ENCODE peak calls at places on chromosomes 6 and 20, in nine cellular contexts. V is pancreas, P is neural progenitor cell, K is GM23248, O is cardiac muscle cell, E is tibial nerve, W is psoas muscle, L is ovary, Q is adrenal gland. S is an unnamed sample.

GRCh38 chr6:87124074-87124473 is 29.2 kb upstream of the CGA start:
- DNase-seq in V (no peak), P (no peak), K (no peak), O (no peak), E (no peak), W (no peak), L (no peak), Q (no peak), S (no peak)

GRCh38 chr6:151092561-151092960 is 147.2 kb upstream of the AKAP12 start:
- DNase-seq in V (no peak), P (no peak), K (no peak), O (no peak), E (no peak), W (no peak), L (no peak), Q (no peak), S (no peak)

GRCh38 chr20:6036213-6036612 is 17.6 kb downstream of the LRRN4 start:
- DNase-seq in V (no peak), P (no peak), K (no peak), O (no peak), E (no peak), W (no peak), L (no peak), Q (no peak), S (no peak)

GRCh38 chr20:47857142-47857993 is 72.1 kb upstream of the SULF2 start:
- DNase-seq in V (no peak), P (no peak), K (peak; percentile 26), O (no peak), E (no peak), W (no peak), L (peak; percentile 39), Q (no peak), S (no peak)

GRCh38 chr20:37699202-37699601 is 5.4 kb downstream of the CTNNBL1 start:
- DNase-seq in V (no peak), P (no peak), K (no peak), O (no peak), E (no peak), W (no peak), L (no peak), Q (peak; percentile 51), S (no peak)

GRCh38 chr20:11311659-11312058 is 606.0 kb upstream of the BTBD3 start:
- DNase-seq in V (no peak), P (no peak), K (no peak), O (no peak), E (no peak), W (no peak), L (no peak), Q (no peak), S (no peak)

GRCh38 chr6:38808039-38808438 is 92.9 kb downstream of the DNAH8 start:
- DNase-seq in V (no peak), P (no peak), K (no peak), O (no peak), E (no peak), W (no peak), L (no peak), Q (no peak), S (no peak)

GRCh38 chr6:26501482-26501986 is 1.4 kb downstream of the BTN1A1 start:
- DNase-seq in V (no peak), P (peak; percentile 66), K (peak; percentile 67), O (peak; percentile 29), E (no peak), W (peak; percentile 58), L (peak; percentile 29), Q (peak; percentile 25), S (peak; percentile 39)

GRCh38 chr20:33570743-33571142 is 80.8 kb downstream of the CBFA2T2 start:
- DNase-seq in V (no peak), P (no peak), K (no peak), O (peak; percentile 26), E (no peak), W (no peak), L (no peak), Q (no peak), S (no peak)

GRCh38 chr20:33576432-33576883 is 85.7 kb upstream of the C20orf144 start:
- DNase-seq in V (no peak), P (no peak), K (no peak), O (no peak), E (no peak), W (no peak), L (no peak), Q (no peak), S (no peak)

GRCh38 chr20:33578510-33578909 is 83.6 kb upstream of the C20orf144 start:
- DNase-seq in V (no peak), P (no peak), K (peak; percentile 30), O (no peak), E (no peak), W (no peak), L (no peak), Q (no peak), S (no peak)

GRCh38 chr20:33569290-33570094 is 79.6 kb downstream of the CBFA2T2 start:
- DNase-seq in V (no peak), P (peak; percentile 22), K (no peak), O (no peak), E (no peak), W (no peak), L (no peak), Q (no peak), S (no peak)

GRCh38 chr20:33575302-33575701 is 85.4 kb downstream of the CBFA2T2 start:
- DNase-seq in V (no peak), P (no peak), K (no peak), O (no peak), E (no peak), W (no peak), L (no peak), Q (no peak), S (no peak)
- H3K4me1 ChIP-seq in V (peaks cover 4% of the 10 kb centered on the region), P (peaks cover 7% of the 10 kb centered on the region), K (peaks cover 6% of the 10 kb centered on the region), O (peaks cover 25% of the 10 kb centered on the region), E (no peaks in the 10 kb centered on the region), W (peaks cover 13% of the 10 kb centered on the region), L (peaks cover 7% of the 10 kb centered on the region), Q (peaks cover 6% of the 10 kb centered on the region), S (no peaks in the 10 kb centered on the region)

GRCh38 chr20:58256307-58256706 is 27.9 kb upstream of the ANKRD60 start:
- DNase-seq in V (no peak), P (no peak), K (no peak), O (no peak), E (no peak), W (no peak), L (no peak), Q (no peak), S (no peak)

GRCh38 chr20:58256842-58257241 is 28.4 kb upstream of the ANKRD60 start:
- DNase-seq in V (no peak), P (no peak), K (no peak), O (no peak), E (no peak), W (no peak), L (no peak), Q (no peak), S (no peak)

GRCh38 chr20:58260006-58260405 is 31.6 kb upstream of the ANKRD60 start:
- DNase-seq in V (no peak), P (no peak), K (no peak), O (no peak), E (no peak), W (no peak), L (no peak), Q (no peak), S (no peak)

GRCh38 chr20:58264271-58264670 is 35.8 kb upstream of the ANKRD60 start:
- DNase-seq in V (no peak), P (no peak), K (no peak), O (no peak), E (no peak), W (no peak), L (no peak), Q (no peak), S (peak; percentile 54)

DNA sequence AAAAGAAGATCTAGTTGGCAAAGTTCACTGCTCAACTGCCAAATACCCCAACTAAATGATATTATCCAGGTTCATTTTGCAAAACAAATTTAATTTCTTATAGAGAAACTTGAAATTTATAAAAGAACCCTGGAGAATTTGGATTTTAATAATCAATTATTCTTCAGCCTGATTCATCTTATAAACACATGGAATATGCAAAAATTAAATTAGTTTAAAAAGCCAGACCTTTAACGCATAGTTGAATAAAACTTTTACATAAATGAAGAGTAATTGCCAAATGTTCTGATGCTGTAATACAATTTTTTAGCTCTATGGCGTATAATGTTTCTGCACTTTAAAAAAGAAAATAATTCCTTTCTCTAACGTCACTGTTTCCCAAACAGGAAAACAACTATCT is 33.2 kb upstream of the ANKRD60 start:
- DNase-seq in V (no peak), P (no peak), K (no peak), O (no peak), E (no peak), W (no peak), L (no peak), Q (no peak), S (no peak)
- H3K4me1 ChIP-seq in V (no peaks in the 10 kb centered on the region), P (no peaks in the 10 kb centered on the region), K (no peaks in the 10 kb centered on the region), O (no peaks in the 10 kb centered on the region), E (no peaks in the 10 kb centered on the region), W (no peaks in the 10 kb centered on the region), L (peaks cover 5% of the 10 kb centered on the region), Q (peaks cover 9% of the 10 kb centered on the region), S (no peaks in the 10 kb centered on the region)

GRCh38 chr6:125797120-125797933 is 6.6 kb downstream of the NCOA7 start:
- DNase-seq in V (no peak), P (no peak), K (no peak), O (no peak), E (no peak), W (no peak), L (no peak), Q (no peak), S (no peak)
- H3K4me1 ChIP-seq in V (peaks cover 14% of the 10 kb centered on the region), P (no peaks in the 10 kb centered on the region), K (peaks cover 29% of the 10 kb centered on the region), O (no peaks in the 10 kb centered on the region), E (no peaks in the 10 kb centered on the region), W (peaks cover 1% of the 10 kb centered on the region), L (no peaks in the 10 kb centered on the region), Q (peaks cover 76% of the 10 kb centered on the region), S (peaks cover 9% of the 10 kb centered on the region)

GRCh38 chr20:62131560-62132320 is 9.5 kb downstream of the LSM14B start:
- DNase-seq in V (no peak), P (no peak), K (no peak), O (no peak), E (no peak), W (no peak), L (no peak), Q (no peak), S (no peak)

GRCh38 chr20:62128499-62128898 is 6.2 kb downstream of the LSM14B start:
- DNase-seq in V (no peak), P (no peak), K (no peak), O (no peak), E (no peak), W (no peak), L (no peak), Q (no peak), S (no peak)

GRCh38 chr20:62126141-62126540 is 3.9 kb downstream of the LSM14B start:
- DNase-seq in V (no peak), P (no peak), K (no peak), O (no peak), E (no peak), W (no peak), L (no peak), Q (no peak), S (no peak)

GRCh38 chr20:62129731-62130531 is 7.7 kb downstream of the LSM14B start:
- DNase-seq in V (no peak), P (no peak), K (no peak), O (no peak), E (no peak), W (no peak), L (no peak), Q (no peak), S (no peak)

DNA sequence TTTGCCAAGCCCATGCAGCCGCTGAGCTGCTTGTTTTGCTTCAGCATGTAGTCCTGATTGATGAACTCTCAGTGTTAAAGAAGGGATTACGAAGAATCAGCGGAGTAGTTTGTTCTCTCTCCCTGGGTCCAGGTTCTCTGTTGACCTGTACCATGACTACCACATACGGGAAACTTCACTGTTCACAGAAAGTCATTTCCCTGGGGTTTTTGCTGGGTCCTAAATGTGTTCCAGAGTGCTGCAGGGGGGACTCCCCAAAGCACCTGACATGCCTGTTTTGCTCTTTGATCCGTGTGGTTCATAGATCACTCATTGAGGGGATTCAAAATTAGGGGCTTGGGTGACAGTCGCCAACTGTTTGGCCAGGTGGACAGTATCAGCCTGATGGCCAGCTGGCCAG is 5.5 kb downstream of the LSM14B start:
- DNase-seq in V (no peak), P (no peak), K (no peak), O (no peak), E (no peak), W (no peak), L (no peak), Q (no peak), S (no peak)
- H3K4me1 ChIP-seq in V (peaks cover 7% of the 10 kb centered on the region), P (peaks cover 10% of the 10 kb centered on the region), K (peaks cover 11% of the 10 kb centered on the region), O (peaks cover 11% of the 10 kb centered on the region), E (no peaks in the 10 kb centered on the region), W (peaks cover 51% of the 10 kb centered on the region), L (peaks cover 6% of the 10 kb centered on the region), Q (peaks cover 19% of the 10 kb centered on the region), S (no peaks in the 10 kb centered on the region)

S was measured in small intestine.